ENCODE peak calls at places on chromosomes 16 and 17, in four cellular contexts. P, A, N and W are unnamed samples.

GRCh38 chr16:24652803-24653202 is 76.6 kb upstream of the TNRC6A start:
- DNase-seq in N (no peak), A (no peak), P (no peak), W (no peak)

GRCh38 chr17:75634376-75634740 is 1.1 kb downstream of the SMIM5 start:
- DNase-seq in A (no peak), N (no peak), P (no peak), W (no peak)

GRCh38 chr17:37160940-37161339 is 212.2 kb downstream of the AATF start:
- DNase-seq in N (no peak), A (peak), P (no peak), W (no peak)

GRCh38 chr17:68108313-68109000 is 72.9 kb downstream of the KPNA2 start:
- DNase-seq in A (no peak), P (no peak), N (no peak), W (no peak)

GRCh38 chr16:86533942-86534341 is 21.1 kb downstream of the MTHFSD start:
- DNase-seq in P (no peak), A (no peak), N (no peak), W (no peak)

GRCh38 chr17:48725294-48726064 is 2.5 kb downstream of the PRAC2 start:
- DNase-seq in A (no peak), P (no peak), N (no peak), W (no peak)

GRCh38 chr16:67278773-67279295 is 498 bp upstream of the PLEKHG4 start:
- DNase-seq in A (peak), N (peak), P (no peak), W (peak)

GRCh38 chr16:22419908-22420307 is 45.5 kb upstream of the CDR2 start:
- DNase-seq in A (no peak), N (no peak), P (no peak), W (no peak)

GRCh38 chr17:51371732-51372151 is 111.4 kb downstream of the UTP18 start:
- DNase-seq in A (peak), P (no peak), N (no peak), W (peak)

GRCh38 chr16:3618782-3619166 is 7.4 kb upstream of the SLX4 start:
- DNase-seq in A (peak), P (no peak), N (no peak), W (no peak)

GRCh38 chr16:83899272-83899897 is 470 bp downstream of the MLYCD start:
- DNase-seq in N (peak), A (peak), P (no peak), W (peak)

GRCh38 chr16:27985981-27986380 is 77.5 kb downstream of the GSG1L start:
- DNase-seq in P (no peak), A (no peak), N (no peak), W (no peak)

GRCh38 chr17:5131146-5131715 is 15.4 kb downstream of the USP6 start:
- DNase-seq in N (no peak), A (no peak), P (no peak), W (no peak)

GRCh38 chr16:55294947-55295346 is 29.1 kb upstream of the IRX6 start:
- DNase-seq in P (peak), A (no peak), N (no peak), W (no peak)

DNA sequence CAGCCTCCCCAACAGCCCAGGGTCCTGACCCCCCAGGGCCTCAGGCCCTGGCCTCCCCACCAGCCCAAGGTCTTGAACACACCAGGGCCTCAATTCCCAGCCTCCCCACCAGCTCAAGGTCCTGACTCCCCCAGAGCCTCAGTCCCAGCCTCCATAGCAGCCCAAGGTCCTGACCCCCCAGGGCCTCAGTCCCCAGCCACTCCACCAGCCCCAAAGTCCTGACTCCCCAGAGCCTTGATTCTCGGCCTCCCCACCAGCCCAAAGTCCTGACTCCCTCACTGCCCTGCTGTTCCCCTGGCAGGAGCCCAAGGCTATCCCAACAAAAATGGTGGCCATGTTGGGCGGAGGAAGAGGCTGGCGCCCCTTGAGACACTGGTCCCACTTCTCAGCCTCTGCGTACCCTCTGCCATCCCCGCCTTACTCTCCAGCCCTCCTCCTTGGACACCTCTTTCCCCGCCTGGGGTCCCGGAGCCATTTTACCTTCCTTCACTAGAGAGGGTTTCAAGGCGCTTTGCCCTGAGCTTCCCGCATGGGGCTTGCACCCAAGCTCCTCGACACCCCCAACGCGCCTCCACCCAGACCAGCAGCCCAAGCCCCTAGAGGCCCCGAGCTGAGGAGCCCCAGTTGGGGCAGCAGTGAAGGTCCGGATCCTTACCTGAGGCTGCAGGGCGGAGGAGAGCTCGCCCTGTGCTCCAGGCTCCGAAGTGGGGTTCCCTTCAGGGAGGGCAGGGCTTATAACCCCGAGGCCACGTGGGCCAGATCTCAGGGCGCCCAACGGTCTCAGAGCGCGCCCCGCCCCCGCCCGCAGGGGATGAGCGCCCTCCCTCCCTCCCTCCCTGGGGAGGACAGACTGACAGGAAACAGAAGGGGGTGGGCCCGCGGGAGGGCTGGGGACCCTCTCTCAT is 3.5 kb upstream of the TSPOAP1 start:
- DNase-seq in P (no peak), N (peak), A (no peak), W (no peak)
- TF ChIP-seq POLR2A in P (no peak), N (peak), A (no peak), W (peak)

DNA sequence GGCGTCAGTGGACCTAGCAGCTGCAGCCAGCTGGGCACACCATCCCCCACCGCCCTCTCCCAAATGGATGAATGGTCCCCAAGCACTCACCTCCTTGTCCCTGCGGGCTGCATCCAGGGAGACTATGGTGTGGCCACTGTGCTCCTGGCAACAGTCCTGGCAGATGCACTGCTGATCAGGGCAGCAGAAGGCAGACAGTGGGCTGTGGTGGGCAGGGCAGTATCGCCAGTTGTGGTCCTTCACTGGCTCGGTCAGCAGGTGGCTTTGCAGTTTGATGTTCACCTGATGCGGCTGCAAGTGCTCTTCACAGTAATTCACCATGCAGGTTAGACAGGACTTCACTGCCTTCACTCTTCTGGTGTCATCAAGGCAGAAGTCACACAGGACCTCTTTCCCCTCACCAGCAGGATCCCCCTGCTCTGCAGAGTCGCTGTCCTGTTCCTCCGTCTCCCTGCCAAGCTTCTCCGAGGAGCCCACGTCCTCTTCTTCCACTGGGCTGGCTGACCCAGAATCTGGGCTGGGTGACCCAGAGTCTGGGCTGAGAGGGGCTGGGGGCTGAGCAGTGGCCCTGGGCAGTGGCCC is 31.6 kb upstream of the FBXW10B start:
- DNase-seq in A (peak), P (no peak), N (no peak), W (no peak)
- H3K4me3 ChIP-seq in A (peak), P (peak), N (peak), W (no peak)

GRCh38 chr16:88792668-88793587 is 7.9 kb upstream of the PIEZO1 start:
- DNase-seq in N (no peak), P (no peak), A (no peak), W (no peak)

GRCh38 chr16:88787579-88788314 is 2.7 kb upstream of the PIEZO1 start:
- DNase-seq in N (no peak), P (no peak), A (no peak), W (no peak)

GRCh38 chr16:88789593-88789992 is 4.6 kb upstream of the PIEZO1 start:
- DNase-seq in N (peak), P (no peak), A (no peak), W (no peak)

GRCh38 chr16:88792078-88792550 is 7.1 kb upstream of the PIEZO1 start:
- DNase-seq in A (no peak), P (no peak), N (no peak), W (no peak)

GRCh38 chr16:88790312-88791150 is 5.5 kb upstream of the PIEZO1 start:
- DNase-seq in A (no peak), P (no peak), N (peak), W (no peak)
- TF ChIP-seq POLR2A in A (no peak), P (no peak), N (no peak), W (no peak)

GRCh38 chr16:72427001-72427785 is 255.2 kb upstream of the PMFBP1 start:
- DNase-seq in A (no peak), P (no peak), N (no peak), W (no peak)
- H3K4me3 ChIP-seq in A (no peak), P (no peak), N (no peak), W (no peak)

GRCh38 chr17:18037482-18037881 is 1.5 kb downstream of the ATPAF2 start:
- DNase-seq in N (no peak), A (no peak), P (no peak), W (no peak)

GRCh38 chr17:18040287-18040858 is 1.2 kb downstream of the GID4 start:
- DNase-seq in A (no peak), P (no peak), N (no peak), W (no peak)

GRCh38 chr17:18038149-18038850 is 668 bp downstream of the ATPAF2 start:
- DNase-seq in A (no peak), P (no peak), N (no peak), W (no peak)

GRCh38 chr17:18039535-18040286 is 503 bp downstream of the GID4 start:
- DNase-seq in A (peak), P (no peak), N (peak), W (peak)

GRCh38 chr17:18038861-18039534 is at the start of the genes ATPAF2 and GID4:
- DNase-seq in P (peak), N (peak), A (peak), W (peak)
- TF ChIP-seq POLR2A in P (peak), N (peak), A (peak), W (no peak)

DNA sequence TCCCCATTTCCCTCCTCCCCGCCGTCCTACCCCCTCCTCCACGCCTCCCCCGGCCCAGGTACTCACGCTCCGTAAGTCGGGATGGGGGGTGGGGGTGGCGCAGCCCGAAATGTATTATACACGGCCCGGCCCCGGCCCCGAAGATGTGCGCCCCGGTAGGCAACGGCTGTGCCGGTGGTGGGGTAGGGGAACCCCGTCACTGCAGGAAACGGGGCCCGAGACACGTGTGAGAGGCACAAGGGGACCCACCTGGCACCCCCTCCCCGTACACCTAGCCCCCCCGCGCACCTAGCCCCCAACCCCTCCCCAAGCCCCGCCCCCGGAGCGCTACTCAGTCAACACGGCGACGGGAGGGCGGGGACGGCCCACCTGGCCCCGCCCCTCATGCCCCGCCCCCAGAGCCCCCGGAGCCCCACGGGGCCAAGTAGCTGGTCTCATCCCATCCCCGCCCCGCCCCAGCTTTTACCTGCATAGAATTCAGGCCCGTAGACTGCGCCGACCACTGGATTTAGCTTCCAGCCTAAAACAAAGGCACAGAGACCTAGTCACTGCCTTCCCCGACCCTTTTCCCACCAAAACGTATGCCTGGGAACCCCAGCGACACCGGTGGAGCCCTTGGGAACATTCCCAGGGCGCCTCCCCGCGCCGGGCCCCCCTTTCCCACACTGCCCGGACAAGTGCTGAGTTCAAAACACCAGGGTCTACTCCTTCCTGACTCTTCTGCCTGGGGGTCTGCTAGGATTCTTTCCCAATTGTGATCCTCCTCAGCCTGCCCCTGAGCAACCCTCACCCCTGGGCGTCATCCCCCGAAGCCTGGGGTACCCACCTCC is 22.8 kb downstream of the ENGASE start:
- DNase-seq in N (no peak), A (no peak), P (no peak), W (no peak)
- H3K4me3 ChIP-seq in N (no peak), A (no peak), P (no peak), W (no peak)

DNA sequence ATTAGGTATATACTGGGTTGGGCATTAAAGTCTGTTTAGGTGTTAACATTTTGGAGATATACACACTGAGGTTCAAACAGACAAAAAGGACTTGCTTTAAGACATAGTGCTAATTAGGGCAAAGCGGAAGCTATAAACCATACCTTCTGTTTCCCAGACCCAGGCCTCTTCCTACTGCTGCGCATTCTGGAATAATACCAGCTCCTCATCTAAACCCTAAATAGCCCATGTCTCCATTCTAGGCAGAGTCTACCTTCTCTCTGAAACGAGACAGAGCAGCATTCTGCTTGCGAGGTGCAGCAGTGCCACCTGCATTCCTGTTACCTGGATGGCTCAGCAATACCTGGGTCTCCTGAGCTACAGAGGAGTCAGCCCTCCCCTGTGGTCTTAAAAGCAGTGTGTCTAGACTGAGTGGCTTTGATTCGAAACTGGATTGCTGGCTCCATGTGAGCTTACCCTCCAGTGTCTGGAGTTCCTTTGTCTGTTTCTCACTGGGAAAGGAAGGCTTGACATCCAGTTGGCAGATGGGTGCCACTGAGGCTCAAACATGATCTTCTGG is 6.4 kb downstream of the YPEL2 start:
- DNase-seq in P (no peak), A (no peak), N (no peak), W (no peak)
- TF ChIP-seq POLR2A in P (no peak), A (no peak), N (no peak), W (no peak)